ENCODE peak calls at places on chromosomes 12 and 14, in six cellular contexts. Y is PC-9, K is cardiac septum, B is ELF-1, S is M059J, C is substantia nigra. F is an unnamed sample.

GRCh38 chr14:46325157-46325556 is 326.4 kb downstream of the RPL10L start:
- DNase-seq in Y (no peak), S (no peak), K (no peak), C (no peak), B (no peak), F (no peak)

GRCh38 chr14:51780006-51780692 is 80.3 kb upstream of the GNG2 start:
- DNase-seq in S (peak), K (peak), C (no peak), Y (peak), B (peak), F (peak)

GRCh38 chr12:85531345-85531744 is 251.3 kb downstream of the ALX1 start:
- DNase-seq in Y (no peak), K (no peak), S (no peak), B (no peak), C (no peak), F (no peak)

GRCh38 chr12:89350661-89351488 is 1.4 kb downstream of the DUSP6 start:
- DNase-seq in C (no peak), Y (peak), B (peak), K (no peak), S (peak), F (no peak)

GRCh38 chr14:32419429-32419828 is 90.3 kb downstream of the AKAP6 start:
- DNase-seq in S (no peak), C (no peak), K (no peak), B (no peak), Y (no peak), F (no peak)

GRCh38 chr12:41365653-41366131 is 177.6 kb downstream of the PDZRN4 start:
- DNase-seq in K (no peak), C (no peak), B (peak), Y (no peak), S (no peak), F (no peak)

GRCh38 chr12:77116277-77116676 is 50.9 kb upstream of the E2F7 start:
- DNase-seq in B (no peak), Y (no peak), S (peak), K (no peak), C (no peak), F (no peak)

GRCh38 chr12:26156201-26156871 is 31.5 kb upstream of the BHLHE41 start:
- DNase-seq in Y (no peak), B (no peak), S (no peak), K (no peak), C (no peak), F (no peak)

GRCh38 chr12:42426733-42427132 is 100.8 kb downstream of the PPHLN1 start:
- DNase-seq in S (peak), B (peak), K (no peak), C (no peak), Y (peak), F (no peak)

GRCh38 chr14:36442824-36443241 is 77.2 kb downstream of the NKX2-1 start:
- DNase-seq in C (no peak), B (peak), S (no peak), K (no peak), Y (no peak), F (no peak)

GRCh38 chr12:90366286-90366685 is 588.7 kb downstream of the CCER1 start:
- DNase-seq in C (no peak), K (no peak), S (peak), B (no peak), Y (no peak), F (no peak)

GRCh38 chr14:60508707-60509437 is at the start of gene SIX6:
- DNase-seq in K (no peak), Y (no peak), C (no peak), S (peak), B (peak), F (no peak)

GRCh38 chr12:80936642-80937390 is 918 bp downstream of the LIN7A start:
- DNase-seq in Y (peak), B (peak), K (peak), C (no peak), S (peak), F (peak)

GRCh38 chr14:93797071-93797470 is 8.8 kb upstream of the PRIMA1 start:
- DNase-seq in Y (no peak), S (no peak), C (no peak), B (no peak), K (no peak), F (no peak)

GRCh38 chr14:103137721-103138482 is 14.6 kb downstream of the TNFAIP2 start:
- DNase-seq in S (no peak), Y (no peak), C (no peak), K (no peak), B (peak), F (no peak)

GRCh38 chr14:91374897-91375747 is 42.5 kb downstream of the CCDC88C start:
- DNase-seq in K (no peak), Y (no peak), C (no peak), S (no peak), B (peak), F (peak)

GRCh38 chr14:68680541-68681051 is 112.3 kb downstream of the ZFP36L1 start:
- DNase-seq in Y (no peak), C (no peak), B (no peak), K (no peak), S (no peak), F (no peak)

GRCh38 chr12:113470871-113471618 is 626 bp downstream of the LHX5 start:
- DNase-seq in S (peak), C (no peak), Y (no peak), B (peak), K (no peak), F (no peak)

GRCh38 chr12:118984206-118984943 is 3.0 kb downstream of the SRRM4 start:
- DNase-seq in Y (no peak), C (no peak), B (no peak), K (no peak), S (no peak), F (no peak)

GRCh38 chr14:104108570-104109060 is 23.1 kb downstream of the ASPG start:
- DNase-seq in K (peak), S (no peak), Y (no peak), C (no peak), B (no peak), F (peak)

GRCh38 chr14:76551116-76551515 is 175.2 kb downstream of the ESRRB start:
- DNase-seq in C (no peak), K (no peak), S (no peak), Y (no peak), B (peak), F (no peak)

GRCh38 chr12:76029982-76030377 is 1.6 kb downstream of the PHLDA1 start:
- DNase-seq in C (no peak), Y (no peak), B (peak), S (peak), K (no peak), F (no peak)

GRCh38 chr12:89453121-89453520 is 71.5 kb downstream of the GALNT4 start:
- DNase-seq in S (no peak), K (no peak), Y (no peak), B (no peak), C (no peak), F (no peak)

GRCh38 chr14:100282766-100283419 is 23.4 kb downstream of the SLC25A29 start:
- DNase-seq in B (no peak), S (peak), Y (peak), K (no peak), C (no peak), F (peak)

GRCh38 chr12:65740873-65741600 is 83.2 kb upstream of the HMGA2 start:
- DNase-seq in K (peak), C (no peak), Y (peak), S (no peak), B (peak), F (peak)

GRCh38 chr14:43786066-43786762 is 720.9 kb downstream of the FSCB start:
- DNase-seq in B (peak), S (no peak), Y (no peak), C (no peak), K (no peak), F (no peak)

GRCh38 chr12:53352331-53353258 is 16.4 kb upstream of the SP7 start:
- DNase-seq in S (peak), C (peak), K (peak), Y (peak), B (peak), F (peak)

GRCh38 chr12:114396153-114396868 is 9.6 kb downstream of the TBX5 start:
- DNase-seq in K (no peak), B (no peak), Y (no peak), S (no peak), C (no peak), F (no peak)

GRCh38 chr12:92369061-92369460 is 223.4 kb upstream of the BTG1 start:
- DNase-seq in C (no peak), K (no peak), B (no peak), Y (peak), S (no peak), F (no peak)

GRCh38 chr12:131309700-131310099 is 356.0 kb downstream of the ADGRD1 start:
- DNase-seq in C (no peak), S (no peak), Y (no peak), K (peak), B (no peak), F (no peak)

GRCh38 chr12:46377678-46378077 is 5.1 kb upstream of the SLC38A2 start:
- DNase-seq in B (no peak), K (no peak), S (peak), C (no peak), Y (no peak), F (no peak)

GRCh38 chr12:76085159-76085868 is 829 bp upstream of the NAP1L1 start:
- DNase-seq in K (no peak), Y (no peak), C (no peak), S (peak), B (no peak), F (no peak)

GRCh38 chr12:101570022-101570421 is 24.7 kb upstream of the MYBPC1 start:
- DNase-seq in B (no peak), S (peak), C (no peak), Y (no peak), K (no peak), F (no peak)

F was measured in stomach.